ENCODE peak calls at places on chromosomes 13 and 19, in ten cellular contexts. F is thyroid gland, J is esophagus squamous epithelium, D is GM12878, A is suprapubic skin, G is tibial nerve, O is uterus, M is stomach, X is right lobe of liver, Y is heart left ventricle. R is an unnamed sample. For H3K36me3 and H3K4me1, the result is how much of the 10 kb centered on the place peaks cover.

GRCh38 chr13:109101550-109102144 is 472.2 kb downstream of the MYO16 start:
- DNase-seq in D (no peak), O (no peak), Y (no peak), F (no peak), J (no peak), M (no peak), G (no peak), X (no peak), A (no peak), R (no peak)

GRCh38 chr13:31121327-31122140 is 40.2 kb downstream of the HSPH1 start:
- DNase-seq in F (no peak), J (no peak), D (no peak), G (peak), X (no peak), O (no peak), A (no peak), M (no peak), Y (no peak), R (no peak)

GRCh38 chr19:22806418-22806817 is 22.5 kb upstream of the ZNF99 start:
- DNase-seq in J (no peak), F (no peak), X (peak), D (no peak), O (no peak), A (no peak), Y (no peak), M (no peak), G (no peak), R (no peak)

GRCh38 chr19:28435551-28436261 is 777.2 kb downstream of the UQCRFS1 start:
- DNase-seq in X (no peak), F (no peak), J (no peak), A (no peak), D (no peak), G (peak), Y (no peak), O (no peak), M (no peak), R (no peak)

GRCh38 chr13:106573279-106573831 is 5.4 kb upstream of the ARGLU1 start:
- DNase-seq in M (no peak), D (no peak), Y (no peak), G (peak), J (no peak), O (peak), X (no peak), A (peak), F (no peak), R (no peak)

GRCh38 chr13:79679334-79679733 is 198.4 kb downstream of the NDFIP2 start:
- DNase-seq in J (no peak), X (peak), M (peak), O (peak), F (peak), Y (peak), G (peak), A (peak), D (no peak), R (peak)

GRCh38 chr13:108621421-108621820 is 8.0 kb upstream of the MYO16 start:
- DNase-seq in D (no peak), O (no peak), J (no peak), Y (no peak), X (no peak), M (no peak), F (no peak), G (no peak), A (no peak), R (no peak)

GRCh38 chr13:84400711-84401110 is 518.4 kb upstream of the SLITRK1 start:
- DNase-seq in D (no peak), F (no peak), M (no peak), O (no peak), A (no peak), X (no peak), J (no peak), G (no peak), Y (no peak), R (no peak)

GRCh38 chr19:18733196-18733647 is 49.7 kb downstream of the CRTC1 start:
- DNase-seq in X (no peak), G (peak), O (peak), J (no peak), M (peak), F (peak), Y (peak), A (no peak), D (no peak), R (no peak)

GRCh38 chr19:57056972-57057371 is 62.8 kb upstream of the USP29 start:
- DNase-seq in X (no peak), J (no peak), A (no peak), O (peak), M (peak), F (no peak), G (no peak), D (no peak), Y (peak), R (peak)

GRCh38 chr19:56837492-56837891 is 3.0 kb downstream of the PEG3 start:
- DNase-seq in M (peak), O (peak), G (peak), Y (peak), D (no peak), J (no peak), A (peak), X (peak), F (peak), R (no peak)

GRCh38 chr19:28633223-28634030 is 579.5 kb downstream of the UQCRFS1 start:
- DNase-seq in G (no peak), D (no peak), M (no peak), O (no peak), Y (no peak), A (no peak), J (no peak), X (peak), F (peak), R (no peak)

GRCh38 chr19:1261512-1261862 is 7.6 kb upstream of the CIRBP start:
- DNase-seq in X (no peak), O (no peak), A (no peak), M (no peak), F (no peak), D (no peak), G (no peak), J (no peak), Y (peak), R (no peak)

GRCh38 chr19:33344210-33344609 is 29.3 kb upstream of the CEBPG start:
- DNase-seq in X (no peak), O (peak), F (no peak), Y (peak), G (no peak), M (no peak), J (no peak), D (no peak), A (no peak), R (no peak)

GRCh38 chr13:94154362-94154761 is 325.1 kb downstream of the DCT start:
- DNase-seq in O (no peak), F (peak), D (no peak), A (no peak), G (peak), J (no peak), M (peak), X (peak), Y (no peak), R (no peak)

GRCh38 chr13:94722596-94722995 is 10.3 kb upstream of the SOX21 start:
- DNase-seq in G (no peak), Y (no peak), O (no peak), F (no peak), A (no peak), M (no peak), X (no peak), J (no peak), D (no peak), R (no peak)

GRCh38 chr19:44757057-44757734 is 8.7 kb downstream of the BCL3 start:
- DNase-seq in Y (peak), J (no peak), F (no peak), D (no peak), M (peak), O (peak), G (peak), A (no peak), X (no peak), R (no peak)

GRCh38 chr19:31378404-31378803 is 29.2 kb upstream of the TSHZ3 start:
- DNase-seq in Y (peak), J (no peak), D (no peak), O (peak), F (no peak), X (no peak), A (no peak), G (peak), M (no peak), R (no peak)

GRCh38 chr13:34926513-34926912 is 15.6 kb upstream of the NBEA start:
- DNase-seq in F (no peak), Y (no peak), O (no peak), X (no peak), A (no peak), G (no peak), M (no peak), D (no peak), J (no peak), R (no peak)

GRCh38 chr19:16324384-16325160 is at the start of gene KLF2:
- DNase-seq in G (peak), F (peak), J (peak), D (no peak), Y (peak), A (peak), X (peak), O (peak), M (peak), R (peak)

GRCh38 chr13:44989941-44990340 is 603 bp downstream of the GPALPP1 start:
- DNase-seq in D (no peak), O (no peak), M (no peak), Y (no peak), J (no peak), A (no peak), G (no peak), X (no peak), F (no peak), R (no peak)

GRCh38 chr19:56191115-56191514 is 6.5 kb downstream of the ZSCAN5B start:
- DNase-seq in J (no peak), D (no peak), X (no peak), G (no peak), A (no peak), M (no peak), O (no peak), F (no peak), Y (no peak), R (no peak)

DNA sequence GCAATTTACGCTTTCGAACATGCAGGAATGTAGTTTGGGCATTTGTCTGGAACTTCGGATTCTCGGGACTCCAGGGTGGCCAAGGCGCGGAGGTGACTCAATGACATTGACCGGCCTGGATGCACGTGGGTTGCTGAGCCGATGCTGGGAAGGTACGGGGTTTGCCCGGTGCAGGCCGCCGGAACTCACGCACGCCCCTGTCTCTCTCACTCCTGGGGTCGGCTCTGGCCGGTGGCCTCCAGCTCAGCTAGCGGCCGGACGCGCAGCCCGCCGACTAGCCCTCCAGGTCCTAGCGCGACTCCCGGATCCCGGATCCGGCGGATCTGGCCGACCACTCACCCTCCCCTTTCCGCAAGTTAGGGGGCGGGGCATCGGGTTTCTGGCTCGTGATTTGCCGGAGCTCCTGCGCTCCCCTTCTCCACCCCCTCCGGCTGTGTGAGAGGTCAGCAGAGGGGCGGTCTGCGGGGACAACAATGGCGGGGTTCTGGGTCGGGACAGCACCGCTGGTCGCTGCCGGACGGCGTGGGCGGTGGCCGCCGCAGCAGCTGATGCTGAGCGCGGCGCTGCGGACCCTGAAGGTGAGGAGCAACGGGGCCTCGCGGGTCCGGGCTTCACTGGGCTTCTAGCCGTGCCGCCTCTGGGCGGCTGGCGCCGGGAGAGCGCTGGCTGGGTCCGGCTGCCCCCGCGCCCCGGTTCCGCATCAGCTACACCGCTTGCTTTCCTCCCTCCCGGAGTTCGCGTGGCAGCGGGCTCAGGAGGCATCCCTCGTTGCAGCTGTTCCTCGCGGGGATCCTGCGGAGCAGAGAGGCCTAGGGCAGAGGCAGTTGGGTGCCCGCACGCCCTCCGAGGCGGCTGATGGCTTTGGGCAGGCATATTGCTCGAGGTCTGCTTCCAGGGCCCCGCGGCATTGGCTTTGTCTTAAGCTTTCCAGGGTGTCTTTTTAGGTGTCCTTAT is at the start of gene PCCA:
- DNase-seq in D (peak), G (peak), A (peak), J (peak), F (peak), O (peak), M (peak), Y (peak), X (peak), R (peak)
- TF ChIP-seq POLR2A in D (peak), G (peak), A (no peak), J (no peak), F (peak), O (peak), M (peak), Y (no peak), X (peak), R (no peak)

GRCh38 chr13:113479179-113479578 is 11.3 kb downstream of the DCUN1D2 start:
- DNase-seq in X (no peak), F (no peak), A (no peak), O (no peak), J (no peak), M (no peak), D (no peak), Y (no peak), G (no peak), R (no peak)
- H3K36me3 ChIP-seq in X (under half), F (under half), A (under half), O (under half), J (under half), M (half or more), D (under half), Y (half or more), G (under half), R (under half)

GRCh38 chr19:38707512-38708114 is 36.7 kb downstream of the CAPN12 start:
- DNase-seq in X (no peak), D (no peak), A (no peak), M (peak), J (no peak), F (peak), G (no peak), Y (peak), O (peak), R (no peak)
- H3K4me1 ChIP-seq in X (under half), D (under half), A (half or more), M (half or more), J (half or more), F (under half), G (half or more), Y (half or more), O (under half), R (under half)

GRCh38 chr19:38842439-38843174 is 7.2 kb downstream of the HNRNPL start:
- DNase-seq in F (peak), M (no peak), Y (no peak), G (no peak), X (no peak), O (no peak), A (no peak), J (no peak), D (no peak), R (peak)
- TF ChIP-seq POLR2A in F (no peak), M (no peak), Y (no peak), G (no peak), X (no peak), O (no peak), A (no peak), J (no peak), D (peak), R (no peak)

GRCh38 chr19:48890551-48890950 is 8.0 kb downstream of the TULP2 start:
- DNase-seq in M (no peak), J (no peak), Y (no peak), O (no peak), F (no peak), A (no peak), X (no peak), G (no peak), D (no peak), R (no peak)

GRCh38 chr19:48896191-48896720 is 2.3 kb downstream of the TULP2 start:
- DNase-seq in O (peak), J (no peak), A (peak), Y (peak), X (peak), M (no peak), F (peak), G (peak), D (no peak), R (peak)

GRCh38 chr19:48897181-48897580 is 1.4 kb downstream of the TULP2 start:
- DNase-seq in F (no peak), D (no peak), Y (no peak), O (no peak), A (no peak), G (no peak), X (no peak), M (no peak), J (no peak), R (no peak)

GRCh38 chr19:48899781-48900476 is at the start of gene NUCB1:
- DNase-seq in X (peak), O (peak), M (peak), F (peak), A (peak), J (peak), Y (peak), G (peak), D (peak), R (peak)

GRCh38 chr19:48895226-48895625 is 3.3 kb downstream of the TULP2 start:
- DNase-seq in A (no peak), D (no peak), J (no peak), O (no peak), F (no peak), G (no peak), X (no peak), Y (no peak), M (no peak), R (no peak)
- H3K36me3 ChIP-seq in A (under half), D (under half), J (under half), O (under half), F (under half), G (under half), X (under half), Y (under half), M (under half), R (under half)

GRCh38 chr19:13034636-13035035 is 39.4 kb downstream of the NFIX start:
- DNase-seq in D (no peak), Y (no peak), M (no peak), X (no peak), G (no peak), O (no peak), A (no peak), J (no peak), F (no peak), R (no peak)

GRCh38 chr19:13037718-13038117 is 42.4 kb downstream of the NFIX start:
- DNase-seq in M (no peak), F (no peak), G (no peak), Y (no peak), X (no peak), A (no peak), O (no peak), J (no peak), D (no peak), R (no peak)

GRCh38 chr19:13035820-13036365 is 40.6 kb downstream of the NFIX start:
- DNase-seq in F (no peak), O (no peak), X (no peak), D (no peak), Y (no peak), G (no peak), A (no peak), M (no peak), J (no peak), R (no peak)

GRCh38 chr19:13037161-13037560 is 41.9 kb downstream of the NFIX start:
- DNase-seq in A (no peak), X (no peak), F (no peak), D (no peak), Y (no peak), G (no peak), O (no peak), J (no peak), M (no peak), R (no peak)

DNA sequence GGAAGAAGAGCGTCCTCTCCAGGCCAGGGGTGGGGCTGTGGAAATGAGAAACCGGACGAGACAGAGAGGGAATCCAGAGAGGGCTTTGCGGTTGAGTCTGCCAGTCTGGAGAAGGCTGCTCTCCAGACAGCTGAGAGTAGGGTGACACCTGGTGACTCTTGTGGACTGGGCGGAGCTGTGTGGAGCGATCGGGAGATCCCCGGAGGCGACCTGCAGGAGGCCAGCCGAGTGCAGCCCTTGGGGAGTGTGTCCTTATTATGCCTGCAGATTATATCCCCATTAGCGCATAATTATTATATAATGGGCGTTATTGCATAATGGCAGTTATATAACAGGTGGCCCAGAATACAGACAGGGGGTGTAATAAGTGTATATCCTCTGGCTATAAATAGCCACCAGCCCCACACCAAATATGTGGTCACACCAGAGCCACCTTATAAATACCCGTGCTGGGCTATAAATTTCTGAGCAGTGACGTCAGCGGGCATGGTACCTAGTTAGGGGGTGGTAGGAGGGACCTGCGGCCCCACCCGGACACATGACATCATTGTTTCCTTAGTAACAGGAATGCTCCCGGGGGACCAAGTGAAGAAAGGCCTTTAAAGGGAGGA is 41.2 kb downstream of the NFIX start:
- DNase-seq in G (no peak), X (peak), D (no peak), M (peak), A (no peak), Y (no peak), O (no peak), F (peak), J (no peak), R (peak)
- H3K4me1 ChIP-seq in G (half or more), X (half or more), D (under half), M (half or more), A (half or more), Y (half or more), O (under half), F (half or more), J (half or more), R (half or more)

DNA sequence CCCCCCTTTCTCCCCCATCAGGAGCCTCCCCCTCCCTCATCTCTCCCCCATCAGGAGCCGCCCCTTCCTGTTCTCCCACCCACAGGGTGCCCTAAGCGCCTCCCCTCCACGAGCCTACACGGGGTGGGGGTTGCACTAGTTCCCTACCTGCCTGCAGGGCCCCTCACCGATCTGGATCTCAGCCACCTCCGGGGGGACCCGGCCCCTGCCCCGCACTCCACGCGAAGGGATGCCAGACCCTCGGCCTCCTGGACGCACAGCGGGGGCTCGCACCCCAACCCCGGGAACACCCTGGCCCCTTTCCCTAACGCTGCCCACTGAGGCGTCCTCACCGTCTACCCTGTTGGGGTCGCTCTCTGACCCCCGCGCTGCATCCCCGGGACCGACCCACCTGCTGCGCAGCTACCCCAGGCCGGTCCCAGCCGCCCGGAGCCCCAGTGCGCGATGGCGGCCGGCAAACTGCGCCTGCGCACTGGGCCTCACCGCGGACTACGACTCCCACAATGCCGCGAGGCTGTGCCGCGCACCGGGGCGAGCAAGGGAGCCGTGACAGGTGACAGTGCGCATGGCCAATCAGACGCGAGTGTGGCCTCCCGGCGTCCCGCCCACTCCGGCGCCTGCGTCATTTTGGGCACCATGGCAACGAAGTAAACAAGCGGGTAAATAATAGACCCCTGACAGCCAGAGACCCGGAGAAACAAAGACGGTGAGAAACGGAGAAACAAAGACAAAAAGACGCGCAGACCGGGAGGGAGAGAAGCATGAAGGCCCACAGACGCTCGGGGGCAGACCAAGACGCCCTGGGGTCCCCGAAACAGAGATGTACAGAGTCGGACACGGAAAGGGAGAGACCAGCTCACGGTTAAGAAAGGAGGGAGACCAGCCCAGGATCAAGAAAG is at the start of gene ZSCAN18:
- DNase-seq in Y (peak), O (peak), A (peak), D (peak), M (peak), J (peak), G (peak), X (peak), F (peak), R (peak)
- TF ChIP-seq POLR2A in Y (no peak), O (peak), A (peak), D (no peak), M (no peak), J (peak), G (peak), X (peak), F (peak), R (peak)

R was measured in Peyer's patch.